ENCODE peak calls at places on chromosome 12, in seven cellular contexts. P, Z, D, W, C, L and N are unnamed samples.

GRCh38 chr12:42935756-42936155 is 346.2 kb upstream of the PRICKLE1 start:
- DNase-seq in C (peak), Z (peak), W (no peak), P (no peak), L (no peak), D (no peak), N (no peak)

GRCh38 chr12:2998789-2999264 is 39.6 kb downstream of the TEAD4 start:
- DNase-seq in D (peak), Z (no peak), C (peak), P (no peak), L (no peak), W (peak), N (no peak)

GRCh38 chr12:113298861-113299545 is 35.9 kb downstream of the SLC8B1 start:
- DNase-seq in P (peak), W (no peak), L (no peak), Z (no peak), D (peak), C (no peak), N (no peak)

GRCh38 chr12:100359822-100360221 is 2.9 kb downstream of the SLC17A8 start:
- DNase-seq in P (no peak), Z (peak), C (peak), D (no peak), L (no peak), W (no peak), N (no peak)

GRCh38 chr12:108734200-108734906 is 3.0 kb upstream of the CORO1C start:
- DNase-seq in D (peak), C (peak), L (peak), W (no peak), Z (peak), P (no peak), N (no peak)

GRCh38 chr12:34405286-34406227 is 383.3 kb downstream of the ALG10 start:
- DNase-seq in W (no peak), L (peak), P (peak), D (peak), Z (no peak), C (no peak), N (no peak)

GRCh38 chr12:3685813-3686212 is 67.1 kb downstream of the CRACR2A start:
- DNase-seq in D (no peak), C (no peak), W (no peak), L (no peak), Z (no peak), P (no peak), N (no peak)

GRCh38 chr12:3231399-3231876 is 154.3 kb downstream of the TSPAN9 start:
- DNase-seq in L (peak), W (peak), D (no peak), C (no peak), Z (no peak), P (no peak), N (no peak)

GRCh38 chr12:107594995-107595394 is 90.6 kb upstream of the PWP1 start:
- DNase-seq in D (no peak), Z (peak), C (peak), W (no peak), L (no peak), P (no peak), N (no peak)

GRCh38 chr12:71004578-71004977 is 84.0 kb upstream of the PTPRR start:
- DNase-seq in W (no peak), D (no peak), C (no peak), P (no peak), L (no peak), Z (no peak), N (no peak)

GRCh38 chr12:102551186-102551585 is 70.8 kb upstream of the IGF1 start:
- DNase-seq in P (no peak), Z (no peak), L (no peak), D (no peak), C (no peak), W (no peak), N (no peak)

GRCh38 chr12:123801573-123802178 is 39.6 kb downstream of the DNAH10 start:
- DNase-seq in W (no peak), L (no peak), C (peak), D (no peak), P (no peak), Z (peak), N (no peak)

GRCh38 chr12:131044136-131044535 is 90.4 kb downstream of the ADGRD1 start:
- DNase-seq in P (no peak), W (no peak), Z (no peak), D (no peak), L (peak), C (no peak), N (no peak)

GRCh38 chr12:91991397-91992187 is 154.1 kb downstream of the BTG1 start:
- DNase-seq in C (peak), L (no peak), W (no peak), D (no peak), P (no peak), Z (peak), N (no peak)

GRCh38 chr12:16150290-16150689 is 127.2 kb downstream of the SLC15A5 start:
- DNase-seq in W (no peak), L (no peak), Z (no peak), C (no peak), D (no peak), P (no peak), N (no peak)

GRCh38 chr12:27781680-27782079 is 1.6 kb upstream of the MANSC4 start:
- DNase-seq in W (no peak), C (peak), D (no peak), P (no peak), L (no peak), Z (no peak), N (no peak)

GRCh38 chr12:122895757-122896636 is at the start of gene VPS37B:
- DNase-seq in D (peak), L (peak), Z (peak), W (peak), C (peak), P (peak), N (no peak)

GRCh38 chr12:44873898-44874297 is 2.2 kb downstream of the NELL2 start:
- DNase-seq in W (no peak), D (no peak), P (no peak), C (peak), L (no peak), Z (peak), N (no peak)

GRCh38 chr12:60872850-60873713 is 1277.3 kb downstream of the SLC16A7 start:
- DNase-seq in Z (no peak), C (no peak), W (no peak), L (no peak), P (no peak), D (no peak), N (no peak)

GRCh38 chr12:104456417-104456949 is at the start of gene CHST11:
- DNase-seq in C (peak), Z (peak), D (peak), W (peak), L (peak), P (peak), N (peak)

GRCh38 chr12:105100207-105100985 is 7.1 kb upstream of the WASHC4 start:
- DNase-seq in D (no peak), C (peak), Z (peak), L (no peak), W (no peak), P (no peak), N (no peak)

GRCh38 chr12:46221255-46222128 is 47.4 kb downstream of the SLC38A1 start:
- DNase-seq in D (no peak), Z (peak), C (peak), W (no peak), L (no peak), P (no peak), N (no peak)

GRCh38 chr12:46217686-46218508 is 50.9 kb downstream of the SLC38A1 start:
- DNase-seq in Z (no peak), L (no peak), D (no peak), W (no peak), P (no peak), C (no peak), N (no peak)

GRCh38 chr12:46219147-46219891 is 49.5 kb downstream of the SLC38A1 start:
- DNase-seq in Z (no peak), D (no peak), W (no peak), C (no peak), P (no peak), L (no peak), N (no peak)

GRCh38 chr12:46219892-46220655 is 48.8 kb downstream of the SLC38A1 start:
- DNase-seq in L (no peak), W (no peak), P (no peak), Z (peak), D (no peak), C (peak), N (no peak)

GRCh38 chr12:46218509-46219095 is 50.2 kb downstream of the SLC38A1 start:
- DNase-seq in C (no peak), L (no peak), W (no peak), P (no peak), Z (peak), D (no peak), N (no peak)
- H3K4me3 ChIP-seq in C (no peak), L (no peak), W (no peak), P (no peak), Z (no peak), D (no peak), N (no peak)

DNA sequence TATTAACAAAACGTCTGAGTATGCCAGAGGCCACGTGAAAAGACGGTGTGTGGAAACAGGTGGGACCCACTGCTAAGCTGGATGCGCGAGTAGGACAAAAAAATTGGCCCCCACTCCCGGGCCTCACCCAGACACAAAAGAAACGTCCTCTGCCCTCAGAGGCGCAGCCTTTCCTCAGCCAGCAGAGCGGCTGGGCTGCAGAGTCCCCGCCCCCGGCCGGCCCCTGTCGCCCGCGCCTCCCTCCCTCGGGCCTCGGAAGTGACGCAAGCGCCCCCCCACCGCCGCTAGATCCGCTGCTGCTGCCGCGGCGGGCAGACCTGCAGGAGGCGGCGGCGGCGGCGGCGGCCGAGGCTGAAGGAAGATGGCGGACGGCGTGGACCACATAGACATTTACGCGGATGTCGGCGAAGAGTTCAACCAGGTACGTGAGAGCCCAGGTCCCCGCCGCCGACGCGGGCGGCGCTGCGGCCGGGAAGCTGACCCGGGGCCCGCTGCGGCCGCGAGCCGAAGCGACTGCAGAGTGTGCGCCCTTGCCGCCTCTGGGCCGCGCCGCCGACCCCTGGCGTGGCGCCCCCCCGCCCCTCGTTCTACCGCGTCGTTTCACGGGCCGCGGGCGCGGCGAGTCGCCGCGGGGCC is at the start of gene CPSF6:
- DNase-seq in P (peak), C (peak), W (peak), Z (peak), L (peak), D (peak), N (peak)
- H3K4me3 ChIP-seq in P (peak), C (peak), W (peak), Z (peak), L (peak), D (peak), N (peak)

GRCh38 chr12:53344487-53344823 is 8.3 kb upstream of the SP7 start:
- DNase-seq in P (no peak), C (no peak), L (no peak), D (no peak), Z (no peak), W (no peak), N (no peak)
- H3K4me3 ChIP-seq in P (peak), C (peak), L (peak), D (no peak), Z (peak), W (peak), N (peak)

GRCh38 chr12:48003226-48004038 is 844 bp downstream of the COL2A1 start:
- DNase-seq in C (no peak), Z (peak), W (peak), P (no peak), L (no peak), D (no peak), N (no peak)
- H3K4me3 ChIP-seq in C (no peak), Z (peak), W (peak), P (peak), L (no peak), D (no peak), N (no peak)

GRCh38 chr12:121383601-121384019 is 16.3 kb upstream of the RNF34 start:
- DNase-seq in W (no peak), Z (no peak), L (no peak), P (no peak), C (no peak), D (no peak), N (no peak)

GRCh38 chr12:121390856-121391255 is 9.1 kb upstream of the RNF34 start:
- DNase-seq in L (no peak), W (no peak), C (no peak), D (no peak), Z (peak), P (no peak), N (no peak)

GRCh38 chr12:121392325-121392716 is 7.6 kb upstream of the RNF34 start:
- DNase-seq in Z (no peak), D (no peak), L (no peak), P (no peak), C (no peak), W (no peak), N (no peak)

GRCh38 chr12:121391619-121392324 is 8.1 kb upstream of the RNF34 start:
- DNase-seq in D (no peak), W (no peak), L (no peak), Z (no peak), C (peak), P (no peak), N (no peak)

GRCh38 chr12:121388421-121388981 is 11.4 kb upstream of the RNF34 start:
- DNase-seq in C (peak), D (no peak), W (no peak), L (no peak), P (no peak), Z (peak), N (no peak)
- H3K4me3 ChIP-seq in C (no peak), D (no peak), W (no peak), L (no peak), P (no peak), Z (no peak), N (no peak)